ENCODE peak calls at places on chromosomes 16 and 17, in ten cellular contexts. Y is NCI-H774; F is activated CD4-positive, alpha-beta T cell treated with anti-CD3 and anti-CD28 coated beads, Interleukin-2, amount 10 ng/mL, durations not matched to agents 7 days and 5 days; A is activated naive CD4-positive, alpha-beta T cell; G is T-helper 9 cell; D is HFF-Myc; O is astrocyte of the spinal cord; R is CD8-positive, alpha-beta T cell; C is progenitor cell of endocrine pancreas; J is non-pigmented ciliary epithelial cell. K is an unnamed sample.

GRCh38 chr16:72821551-72821950 is 226.4 kb downstream of the ZFHX3 start:
- DNase-seq in F (no peak), C (no peak), O (no peak), A (no peak), D (no peak), R (no peak), Y (no peak), G (no peak), J (no peak), K (no peak)

GRCh38 chr16:88773812-88774291 is 11.2 kb downstream of the PIEZO1 start:
- DNase-seq in A (no peak), R (no peak), Y (no peak), O (peak), J (no peak), D (peak), G (no peak), F (no peak), C (no peak), K (no peak)

GRCh38 chr17:21549107-21549687 is 143.1 kb upstream of the KCNJ18 start:
- DNase-seq in A (no peak), Y (no peak), F (no peak), O (peak), D (peak), J (peak), R (no peak), G (no peak), C (no peak), K (no peak)

GRCh38 chr17:40686192-40686591 is 17.4 kb downstream of the KRT24 start:
- DNase-seq in R (no peak), O (no peak), F (no peak), G (no peak), C (no peak), A (no peak), J (no peak), D (no peak), Y (peak), K (no peak)

GRCh38 chr17:42883802-42884553 is 16.6 kb upstream of the G6PC1 start:
- DNase-seq in O (no peak), G (no peak), A (no peak), Y (no peak), J (no peak), D (no peak), C (no peak), F (no peak), R (no peak), K (no peak)

GRCh38 chr16:31354394-31355291 is at the start of gene ITGAX:
- DNase-seq in F (peak), A (no peak), Y (no peak), D (peak), J (no peak), G (no peak), O (no peak), C (no peak), R (peak), K (peak)

GRCh38 chr16:56864910-56865309 is at the start of gene SLC12A3:
- DNase-seq in J (no peak), D (no peak), R (no peak), C (no peak), F (no peak), O (no peak), G (no peak), A (no peak), Y (no peak), K (no peak)

GRCh38 chr16:75074920-75075687 is 41.5 kb downstream of the LDHD start:
- DNase-seq in G (peak), Y (no peak), O (no peak), F (peak), C (no peak), D (no peak), A (no peak), J (no peak), R (peak), K (no peak)

GRCh38 chr16:1823821-1824220 is 2.8 kb downstream of the HAGH start:
- DNase-seq in O (peak), Y (no peak), C (no peak), J (peak), F (peak), R (no peak), D (no peak), A (no peak), G (no peak), K (peak)

GRCh38 chr17:59427425-59427921 is 96.0 kb downstream of the YPEL2 start:
- DNase-seq in G (no peak), J (no peak), F (peak), R (no peak), D (no peak), C (no peak), Y (no peak), O (peak), A (no peak), K (peak)

GRCh38 chr17:81376946-81377733 is 18.1 kb upstream of the BAHCC1 start:
- DNase-seq in O (no peak), Y (no peak), G (no peak), J (no peak), C (no peak), A (no peak), F (no peak), D (no peak), R (no peak), K (no peak)

GRCh38 chr17:40291311-40291710 is 3.6 kb downstream of the CDC6 start:
- DNase-seq in R (no peak), G (no peak), D (no peak), A (no peak), Y (no peak), J (no peak), F (no peak), O (no peak), C (no peak), K (no peak)

GRCh38 chr17:13002761-13003453 is 14.9 kb downstream of the ELAC2 start:
- DNase-seq in O (peak), C (peak), A (peak), F (peak), Y (peak), G (peak), J (no peak), R (peak), D (peak), K (peak)

GRCh38 chr16:46883690-46884512 is at the start of gene GPT2:
- DNase-seq in Y (peak), G (peak), O (peak), C (peak), F (peak), A (peak), R (peak), J (peak), D (peak), K (peak)

GRCh38 chr17:10278218-10278617 is 79.8 kb upstream of the GAS7 start:
- DNase-seq in A (no peak), O (no peak), G (no peak), F (no peak), C (no peak), R (no peak), D (no peak), Y (no peak), J (no peak), K (no peak)

GRCh38 chr17:55641559-55642160 is 81.0 kb downstream of the TMEM100 start:
- DNase-seq in R (no peak), C (peak), J (peak), D (peak), O (peak), A (no peak), Y (peak), G (no peak), F (peak), K (peak)

GRCh38 chr17:66240630-66241029 is 11.4 kb upstream of the APOH start:
- DNase-seq in Y (no peak), A (no peak), O (peak), J (no peak), F (no peak), D (peak), R (no peak), G (no peak), C (no peak), K (no peak)

GRCh38 chr17:40950176-40950575 is 12.7 kb upstream of the KRT23 start:
- DNase-seq in G (no peak), A (no peak), F (no peak), R (no peak), D (no peak), C (no peak), J (no peak), O (no peak), Y (peak), K (no peak)

GRCh38 chr16:88992351-88993005 is 15.5 kb upstream of the CBFA2T3 start:
- DNase-seq in Y (no peak), D (no peak), G (no peak), F (no peak), O (no peak), J (no peak), R (no peak), A (no peak), C (no peak), K (no peak)

GRCh38 chr16:85757341-85757822 is 6.5 kb upstream of the C16orf74 start:
- DNase-seq in R (no peak), F (no peak), Y (no peak), G (no peak), J (no peak), C (no peak), O (peak), D (peak), A (no peak), K (no peak)

GRCh38 chr17:56779306-56779705 is 54.4 kb downstream of the C17orf67 start:
- DNase-seq in G (no peak), R (no peak), F (no peak), D (no peak), C (no peak), Y (no peak), A (no peak), J (no peak), O (no peak), K (no peak)

GRCh38 chr17:19883537-19884215 is 15.9 kb upstream of the ULK2 start:
- DNase-seq in J (no peak), G (no peak), D (no peak), F (no peak), Y (no peak), O (no peak), A (no peak), R (no peak), C (no peak), K (no peak)

GRCh38 chr16:4925791-4926190 is 11.2 kb downstream of the PPL start:
- DNase-seq in D (no peak), J (no peak), O (no peak), Y (no peak), A (no peak), R (no peak), C (no peak), F (no peak), G (no peak), K (no peak)

GRCh38 chr16:20853076-20853597 is 46.8 kb downstream of the REXO5 start:
- DNase-seq in C (no peak), Y (no peak), D (no peak), G (no peak), J (no peak), O (no peak), F (no peak), R (no peak), A (no peak), K (no peak)

GRCh38 chr16:24954137-24954536 is 61.0 kb downstream of the ARHGAP17 start:
- DNase-seq in Y (no peak), C (no peak), F (no peak), J (no peak), D (no peak), O (no peak), G (no peak), R (no peak), A (no peak), K (no peak)